ENCODE peak calls at places on chromosomes 4 and X, in five cellular contexts. One of them, this sample, is unnamed.

GRCh38 chr4:7938513-7939376 is 916 bp downstream of the AFAP1 start:
- DNase-seq in germinal center: no peak
- DNase-seq in effector CD4-positive, alpha-beta T cell: peak
- DNase-seq in AG08396: peak
- DNase-seq in HFF-Myc: no peak
- DNase-seq in this sample: no peak

GRCh38 chr4:54091637-54092404 is 8.1 kb upstream of the GSX2 start:
- DNase-seq in germinal center: peak
- DNase-seq in effector CD4-positive, alpha-beta T cell: peak
- DNase-seq in AG08396: peak
- DNase-seq in HFF-Myc: no peak
- DNase-seq in this sample: no peak

GRCh38 chrX:153438522-153438921 is 7.3 kb downstream of the TREX2 start:
- DNase-seq in germinal center: no peak
- DNase-seq in effector CD4-positive, alpha-beta T cell: no peak
- DNase-seq in AG08396: no peak
- DNase-seq in HFF-Myc: peak
- DNase-seq in this sample: no peak

GRCh38 chr4:78058591-78059523 is 1.7 kb downstream of the FRAS1 start:
- DNase-seq in germinal center: peak
- DNase-seq in effector CD4-positive, alpha-beta T cell: no peak
- DNase-seq in AG08396: peak
- DNase-seq in HFF-Myc: peak
- DNase-seq in this sample: no peak

GRCh38 chr4:26199566-26199965 is 121.2 kb upstream of the RBPJ start:
- DNase-seq in germinal center: no peak
- DNase-seq in effector CD4-positive, alpha-beta T cell: no peak
- DNase-seq in AG08396: no peak
- DNase-seq in HFF-Myc: no peak
- DNase-seq in this sample: no peak

GRCh38 chr4:165325732-165326512 is 1.5 kb upstream of the MSMO1 start:
- DNase-seq in germinal center: no peak
- DNase-seq in effector CD4-positive, alpha-beta T cell: no peak
- DNase-seq in AG08396: peak
- DNase-seq in HFF-Myc: peak
- DNase-seq in this sample: no peak

GRCh38 chr4:3827616-3828492 is 61.7 kb downstream of the ADRA2C start:
- DNase-seq in germinal center: no peak
- DNase-seq in effector CD4-positive, alpha-beta T cell: no peak
- DNase-seq in AG08396: peak
- DNase-seq in HFF-Myc: no peak
- DNase-seq in this sample: no peak

GRCh38 chr4:174154455-174154854 is 129.0 kb downstream of the FBXO8 start:
- DNase-seq in germinal center: no peak
- DNase-seq in effector CD4-positive, alpha-beta T cell: no peak
- DNase-seq in AG08396: peak
- DNase-seq in HFF-Myc: no peak
- DNase-seq in this sample: no peak

This sample was measured in GM19239.